ENCODE peak calls at places on chromosomes 5 and 9, in ten cellular contexts. A, Q, T, H, B, D, O, P, S and F are unnamed samples.

GRCh38 chr9:113687680-113688371 is 188.3 kb upstream of the ZNF618 start:
- DNase-seq in A (no peak), Q (no peak), T (no peak), H (no peak), B (no peak), D (no peak), O (no peak), P (peak; percentile 46), S (peak; percentile 74), F (no peak)

GRCh38 chr5:126300293-126300692 is 122.9 kb upstream of the GRAMD2B start:
- DNase-seq in A (no peak), Q (no peak), T (no peak), H (no peak), B (no peak), D (no peak), O (no peak), P (no peak), S (no peak), F (no peak)

GRCh38 chr5:91170266-91170665 is 212.9 kb downstream of the ARRDC3 start:
- DNase-seq in A (no peak), Q (no peak), T (no peak), H (no peak), B (no peak), D (peak; percentile 95), O (peak; percentile 69), P (no peak), S (peak; percentile 56), F (peak; percentile 61)

GRCh38 chr5:127909821-127910220 is 173.7 kb upstream of the SLC12A2 start:
- DNase-seq in A (no peak), Q (no peak), T (no peak), H (no peak), B (no peak), D (no peak), O (no peak), P (no peak), S (no peak), F (no peak)

GRCh38 chr5:17398439-17398838 is 99.6 kb upstream of the TAF11L2 start:
- DNase-seq in A (no peak), Q (no peak), T (no peak), H (no peak), B (no peak), D (peak; percentile 93), O (peak; percentile 71), P (no peak), S (peak; percentile 64), F (peak; percentile 23)

GRCh38 chr9:99513441-99514112 is 291.5 kb downstream of the SEC61B start:
- DNase-seq in A (no peak), Q (no peak), T (no peak), H (no peak), B (no peak), D (no peak), O (peak; percentile 59), P (no peak), S (no peak), F (no peak)

GRCh38 chr9:136886610-136887597 is 588 bp downstream of the TRAF2 start:
- DNase-seq in A (no peak), Q (peak; percentile 46), T (peak; percentile 72), H (peak; percentile 59), B (peak; percentile 61), D (peak; percentile 24), O (no peak), P (no peak), S (peak; percentile 12), F (peak; percentile 50)

GRCh38 chr5:53480474-53481353 is at the start of gene FST:
- DNase-seq in A (no peak), Q (no peak), T (no peak), H (peak; percentile 45), B (peak; percentile 17), D (peak; percentile 36), O (no peak), P (no peak), S (peak; percentile 47), F (peak; percentile 79)

GRCh38 chr9:129102095-129102525 is 8.5 kb downstream of the CRAT start:
- DNase-seq in A (no peak), Q (no peak), T (no peak), H (no peak), B (no peak), D (no peak), O (no peak), P (no peak), S (no peak), F (no peak)

GRCh38 chr9:15423328-15423985 is 781 bp downstream of the SNAPC3 start:
- DNase-seq in A (no peak), Q (peak; percentile 30), T (no peak), H (no peak), B (no peak), D (peak; percentile 60), O (peak; percentile 23), P (no peak), S (peak; percentile 45), F (no peak)

GRCh38 chr9:108911820-108912219 is 22.1 kb downstream of the ELP1 start:
- DNase-seq in A (no peak), Q (peak; percentile 7), T (no peak), H (no peak), B (no peak), D (no peak), O (no peak), P (no peak), S (no peak), F (no peak)

GRCh38 chr5:113115956-113116355 is 139.4 kb downstream of the DCP2 start:
- DNase-seq in A (no peak), Q (no peak), T (no peak), H (no peak), B (no peak), D (no peak), O (no peak), P (no peak), S (no peak), F (no peak)

GRCh38 chr5:75052461-75053285 is at the start of gene GCNT4:
- DNase-seq in A (no peak), Q (peak; percentile 70), T (no peak), H (peak; percentile 51), B (peak; percentile 45), D (peak; percentile 44), O (no peak), P (peak; percentile 59), S (peak; percentile 64), F (peak; percentile 78)

GRCh38 chr5:177482359-177482795 is 8.9 kb upstream of the DBN1 start:
- DNase-seq in A (no peak), Q (no peak), T (no peak), H (no peak), B (no peak), D (no peak), O (no peak), P (no peak), S (no peak), F (peak; percentile 31)

GRCh38 chr9:133558191-133559126 is 24.0 kb downstream of the ADAMTSL2 start:
- DNase-seq in A (no peak), Q (peak; percentile 68), T (no peak), H (peak; percentile 72), B (peak; percentile 46), D (peak; percentile 70), O (peak; percentile 93), P (no peak), S (peak; percentile 84), F (peak; percentile 79)

GRCh38 chr5:110663525-110663924 is 62.9 kb downstream of the TMEM232 start:
- DNase-seq in A (no peak), Q (no peak), T (no peak), H (no peak), B (no peak), D (no peak), O (peak; percentile 54), P (no peak), S (no peak), F (no peak)

GRCh38 chr9:137128158-137129088 is 10.5 kb upstream of the GRIN1 start:
- DNase-seq in A (no peak), Q (peak; percentile 62), T (no peak), H (no peak), B (peak; percentile 28), D (no peak), O (peak; percentile 34), P (no peak), S (no peak), F (no peak)

GRCh38 chr5:74950836-74951515 is 84.8 kb upstream of the FAM169A start:
- DNase-seq in A (no peak), Q (no peak), T (no peak), H (no peak), B (no peak), D (peak; percentile 13), O (no peak), P (no peak), S (no peak), F (peak; percentile 52)

GRCh38 chr9:126531591-126531990 is 82.1 kb upstream of the LMX1B start:
- DNase-seq in A (no peak), Q (no peak), T (no peak), H (no peak), B (no peak), D (no peak), O (no peak), P (no peak), S (no peak), F (no peak)

GRCh38 chr9:75108571-75108970 is 20.3 kb downstream of the OSTF1 start:
- DNase-seq in A (no peak), Q (no peak), T (no peak), H (no peak), B (no peak), D (peak; percentile 93), O (peak; percentile 39), P (no peak), S (peak; percentile 84), F (peak; percentile 72)

GRCh38 chr9:84261082-84261746 is 79.3 kb downstream of the SLC28A3 start:
- DNase-seq in A (peak; percentile 63), Q (peak; percentile 76), T (no peak), H (peak; percentile 87), B (peak; percentile 55), D (peak; percentile 77), O (peak; percentile 49), P (peak; percentile 84), S (peak; percentile 83), F (peak; percentile 90)

GRCh38 chr5:139210585-139210984 is 12.4 kb upstream of the SIL1 start:
- DNase-seq in A (no peak), Q (no peak), T (no peak), H (no peak), B (no peak), D (no peak), O (no peak), P (no peak), S (no peak), F (no peak)

GRCh38 chr5:40688127-40688756 is 8.5 kb downstream of the PTGER4 start:
- DNase-seq in A (peak; percentile 80), Q (peak; percentile 95), T (peak; percentile 52), H (peak; percentile 83), B (peak; percentile 88), D (peak; percentile 87), O (peak; percentile 85), P (peak; percentile 86), S (peak; percentile 91), F (peak; percentile 79)

GRCh38 chr9:13139641-13140171 is 139.8 kb downstream of the MPDZ start:
- DNase-seq in A (no peak), Q (no peak), T (no peak), H (no peak), B (no peak), D (peak; percentile 91), O (no peak), P (no peak), S (peak; percentile 89), F (peak; percentile 67)

GRCh38 chr5:124922255-124922975 is 176.0 kb upstream of the ZNF608 start:
- DNase-seq in A (no peak), Q (no peak), T (no peak), H (no peak), B (no peak), D (no peak), O (no peak), P (no peak), S (no peak), F (no peak)

GRCh38 chr5:74953961-74954720 is 88.0 kb upstream of the FAM169A start:
- DNase-seq in A (no peak), Q (no peak), T (no peak), H (no peak), B (no peak), D (peak; percentile 64), O (no peak), P (no peak), S (peak; percentile 24), F (peak; percentile 66)

GRCh38 chr9:124042168-124042775 is 30.7 kb downstream of the LHX2 start:
- DNase-seq in A (no peak), Q (no peak), T (no peak), H (no peak), B (no peak), D (no peak), O (no peak), P (no peak), S (no peak), F (no peak)

GRCh38 chr9:137138701-137139467 is at the start of gene GRIN1:
- DNase-seq in A (no peak), Q (no peak), T (no peak), H (peak; percentile 65), B (peak; percentile 43), D (peak; percentile 24), O (no peak), P (no peak), S (peak; percentile 32), F (no peak)